ENCODE peak calls at places on chromosome 1, in six cellular contexts. Z is WTC11; G is naive thymus-derived CD4-positive, alpha-beta T cell; K is ELR; F is left ventricle myocardium superior; R is GM10248. W is an unnamed sample.
A peak's percentile ranks its signal among the peaks of the same experiment; 100 is the strongest.

GRCh38 chr1:3326516-3327388 is 127.7 kb upstream of the ARHGEF16 start:
- DNase-seq in Z (no peak), K (no peak), G (no peak), R (no peak), F (peak; percentile 21), W (no peak)

GRCh38 chr1:113674591-113674990 is 84.7 kb downstream of the PHTF1 start:
- DNase-seq in Z (no peak), G (no peak), K (peak; percentile 16), R (no peak), F (no peak), W (no peak)

GRCh38 chr1:58620259-58620658 is 43.2 kb upstream of the TACSTD2 start:
- DNase-seq in Z (no peak), R (no peak), G (no peak), K (no peak), F (no peak), W (no peak)

GRCh38 chr1:10085076-10085475 is 52.3 kb downstream of the UBE4B start:
- DNase-seq in F (no peak), K (no peak), Z (no peak), R (no peak), G (no peak), W (no peak)

GRCh38 chr1:95048332-95048731 is 24.4 kb downstream of the ALG14 start:
- DNase-seq in F (no peak), Z (no peak), K (no peak), R (no peak), G (no peak), W (no peak)

GRCh38 chr1:33182896-33183295 is 1.1 kb upstream of the TRIM62 start:
- DNase-seq in F (no peak), Z (no peak), G (no peak), K (no peak), R (no peak), W (no peak)

GRCh38 chr1:174118726-174119125 is 40.6 kb upstream of the RABGAP1L start:
- DNase-seq in G (no peak), F (no peak), R (no peak), Z (no peak), K (no peak), W (no peak)

GRCh38 chr1:94720091-94720793 is 99.9 kb upstream of the SLC44A3 start:
- DNase-seq in G (no peak), R (peak; percentile 78), F (no peak), Z (no peak), K (no peak), W (peak; percentile 61)

GRCh38 chr1:8217011-8217711 is 100.8 kb upstream of the SLC45A1 start:
- DNase-seq in Z (peak; percentile 54), F (peak; percentile 72), G (peak; percentile 21), K (peak; percentile 37), R (peak; percentile 41), W (no peak)

GRCh38 chr1:41695118-41695517 is 210.6 kb upstream of the EDN2 start:
- DNase-seq in Z (no peak), R (no peak), K (no peak), G (no peak), F (peak; percentile 87), W (no peak)

GRCh38 chr1:91611498-91611917 is 110.9 kb downstream of the CDC7 start:
- DNase-seq in R (no peak), G (no peak), Z (peak; percentile 26), K (no peak), F (no peak), W (no peak)

GRCh38 chr1:116377564-116378529 is 4.8 kb downstream of the ATP1A1 start:
- DNase-seq in Z (no peak), G (peak; percentile 54), R (peak; percentile 69), F (peak; percentile 86), K (peak; percentile 92), W (peak; percentile 90)

GRCh38 chr1:52602328-52603300 is at the start of gene GPX7:
- DNase-seq in K (peak; percentile 58), R (peak; percentile 65), F (peak; percentile 62), Z (peak; percentile 51), G (peak; percentile 68), W (no peak)

GRCh38 chr1:175563556-175563955 is 179.8 kb downstream of the TNR start:
- DNase-seq in R (no peak), K (no peak), G (no peak), Z (no peak), F (no peak), W (no peak)

GRCh38 chr1:26305667-26306289 is 658 bp downstream of the UBXN11 start:
- DNase-seq in R (no peak), G (no peak), F (no peak), K (no peak), Z (no peak), W (no peak)

GRCh38 chr1:235009561-235010306 is 118.9 kb downstream of the TOMM20 start:
- DNase-seq in F (no peak), K (no peak), R (no peak), G (no peak), Z (no peak), W (no peak)

GRCh38 chr1:30816211-30817082 is 58.9 kb upstream of the LAPTM5 start:
- DNase-seq in R (no peak), K (peak; percentile 95), F (peak; percentile 58), Z (peak; percentile 91), G (no peak), W (no peak)

GRCh38 chr1:111706921-111707320 is 32.3 kb downstream of the INKA2 start:
- DNase-seq in R (no peak), Z (no peak), K (peak; percentile 23), G (no peak), F (no peak), W (no peak)

GRCh38 chr1:161071886-161072371 is 2.2 kb upstream of the ARHGAP30 start:
- DNase-seq in G (peak; percentile 41), F (peak; percentile 74), Z (peak; percentile 72), K (peak; percentile 69), R (peak; percentile 80), W (peak; percentile 45)

GRCh38 chr1:160186734-160187133 is 3.6 kb upstream of the CASQ1 start:
- DNase-seq in F (no peak), R (no peak), G (no peak), Z (no peak), K (no peak), W (no peak)

GRCh38 chr1:94917251-94917650 is 9.7 kb downstream of the CNN3 start:
- DNase-seq in G (no peak), Z (no peak), R (no peak), F (no peak), K (peak; percentile 21), W (no peak)

GRCh38 chr1:236370397-236370796 is 23.7 kb upstream of the EDARADD start:
- DNase-seq in G (no peak), F (no peak), K (peak; percentile 31), R (no peak), Z (no peak), W (no peak)

GRCh38 chr1:221667504-221667903 is 74.4 kb downstream of the DUSP10 start:
- DNase-seq in K (peak; percentile 83), R (no peak), G (no peak), Z (no peak), F (no peak), W (no peak)

GRCh38 chr1:65009176-65009575 is 42.8 kb upstream of the JAK1 start:
- DNase-seq in G (peak; percentile 21), Z (no peak), F (no peak), K (no peak), R (no peak), W (no peak)

GRCh38 chr1:87450615-87451209 is 122.0 kb downstream of the LMO4 start:
- DNase-seq in R (no peak), G (no peak), Z (peak; percentile 43), K (peak; percentile 9), F (peak; percentile 37), W (no peak)

GRCh38 chr1:14143777-14144176 is 443.8 kb downstream of the PRDM2 start:
- DNase-seq in Z (no peak), G (no peak), K (no peak), F (no peak), R (no peak), W (no peak)

GRCh38 chr1:228163004-228163753 is 2.4 kb upstream of the IBA57 start:
- DNase-seq in K (no peak), G (no peak), R (no peak), F (peak; percentile 66), Z (no peak), W (no peak)

GRCh38 chr1:232806071-232806510 is 875 bp downstream of the MAP10 start:
- DNase-seq in R (peak; percentile 9), K (no peak), G (no peak), F (no peak), Z (no peak), W (no peak)

GRCh38 chr1:81329061-81329460 is 471.7 kb upstream of the ADGRL2 start:
- DNase-seq in Z (no peak), R (no peak), F (no peak), G (no peak), K (no peak), W (no peak)

GRCh38 chr1:110283677-110284076 is 55.5 kb upstream of the RBM15 start:
- DNase-seq in G (no peak), R (no peak), K (peak; percentile 28), F (no peak), Z (no peak), W (no peak)

GRCh38 chr1:5751171-5751556 is 241.1 kb downstream of the NPHP4 start:
- DNase-seq in F (no peak), R (no peak), K (no peak), Z (no peak), G (no peak), W (no peak)

GRCh38 chr1:101996830-101997485 is at the start of gene OLFM3:
- DNase-seq in Z (peak; percentile 84), K (peak; percentile 53), G (no peak), F (peak; percentile 38), R (peak; percentile 24), W (no peak)

GRCh38 chr1:24286246-24287010 is 32.7 kb upstream of the GRHL3 start:
- DNase-seq in R (no peak), Z (peak; percentile 40), F (no peak), G (no peak), K (no peak), W (no peak)

GRCh38 chr1:2529776-2530500 is at the start of gene HES5:
- DNase-seq in K (no peak), Z (peak; percentile 69), R (no peak), G (peak; percentile 34), F (peak; percentile 60), W (no peak)

GRCh38 chr1:153272186-153272585 is 12.7 kb downstream of the LORICRIN start:
- DNase-seq in R (no peak), F (no peak), G (no peak), Z (no peak), K (no peak), W (no peak)

GRCh38 chr1:27161594-27161993 is 6.7 kb upstream of the SLC9A1 start:
- DNase-seq in K (no peak), Z (no peak), F (no peak), G (peak; percentile 66), R (peak; percentile 66), W (peak; percentile 61)

GRCh38 chr1:234544094-234544579 is 65.2 kb upstream of the TARBP1 start:
- DNase-seq in G (peak; percentile 71), Z (no peak), R (no peak), F (peak; percentile 68), K (peak; percentile 93), W (no peak)

GRCh38 chr1:44907909-44908308 is 64.9 kb upstream of the PTCH2 start:
- DNase-seq in G (no peak), R (no peak), F (no peak), K (no peak), Z (no peak), W (no peak)

W was measured in GM12864.